ENCODE peak calls at places on chromosomes 2 and 18, in nine cellular contexts. F, S, N, G, A, M, O, R and Q are unnamed samples.
A peak's percentile ranks its signal among the peaks of the same experiment; 100 is the strongest.

GRCh38 chr18:46268662-46269061 is 164.5 kb downstream of the HAUS1 start:
- DNase-seq in N (no peak), F (no peak), S (no peak), R (no peak), O (no peak), A (no peak), M (no peak), G (no peak), Q (no peak)

GRCh38 chr2:219998099-219998498 is 370.7 kb downstream of the SLC4A3 start:
- DNase-seq in O (peak; percentile 5), F (no peak), S (no peak), N (no peak), A (no peak), R (no peak), M (no peak), G (no peak), Q (no peak)

GRCh38 chr2:198968585-198968984 is 489.2 kb downstream of the SATB2 start:
- DNase-seq in A (no peak), F (no peak), S (no peak), M (no peak), G (no peak), O (no peak), N (no peak), R (no peak), Q (no peak)

GRCh38 chr2:160390544-160391258 is 102.9 kb downstream of the RBMS1 start:
- DNase-seq in R (no peak), S (peak; percentile 91), N (no peak), M (no peak), A (no peak), O (no peak), F (no peak), G (no peak), Q (no peak)

GRCh38 chr18:478679-479078 is 21.8 kb downstream of the COLEC12 start:
- DNase-seq in A (no peak), M (no peak), R (no peak), S (peak; percentile 82), F (no peak), N (no peak), O (no peak), G (peak; percentile 50), Q (no peak)

GRCh38 chr2:209331291-209331844 is 92.5 kb upstream of the MAP2 start:
- DNase-seq in G (peak; percentile 21), S (peak; percentile 30), A (no peak), R (no peak), M (no peak), O (peak; percentile 66), N (peak; percentile 29), F (peak; percentile 23), Q (no peak)

GRCh38 chr2:26580151-26580550 is 61.0 kb downstream of the CIB4 start:
- DNase-seq in R (no peak), F (no peak), A (no peak), O (no peak), G (no peak), M (no peak), N (no peak), S (no peak), Q (no peak)

GRCh38 chr18:21330122-21330701 is 88.2 kb downstream of the GREB1L start:
- DNase-seq in O (peak; percentile 62), N (peak; percentile 11), F (no peak), A (no peak), M (no peak), G (peak; percentile 82), S (peak; percentile 85), R (no peak), Q (no peak)

GRCh38 chr2:33603416-33603815 is 4.3 kb upstream of the FAM98A start:
- DNase-seq in N (no peak), S (no peak), R (no peak), M (no peak), F (no peak), A (no peak), G (no peak), O (no peak), Q (no peak)

GRCh38 chr2:71783815-71784214 is 330.5 kb downstream of the DYSF start:
- DNase-seq in M (no peak), F (no peak), O (no peak), A (no peak), G (no peak), R (no peak), N (no peak), S (no peak), Q (no peak)

GRCh38 chr18:34991152-34991551 is 50.1 kb upstream of the MAPRE2 start:
- DNase-seq in F (no peak), R (no peak), G (no peak), O (no peak), N (no peak), A (no peak), M (no peak), S (no peak), Q (no peak)

DNA sequence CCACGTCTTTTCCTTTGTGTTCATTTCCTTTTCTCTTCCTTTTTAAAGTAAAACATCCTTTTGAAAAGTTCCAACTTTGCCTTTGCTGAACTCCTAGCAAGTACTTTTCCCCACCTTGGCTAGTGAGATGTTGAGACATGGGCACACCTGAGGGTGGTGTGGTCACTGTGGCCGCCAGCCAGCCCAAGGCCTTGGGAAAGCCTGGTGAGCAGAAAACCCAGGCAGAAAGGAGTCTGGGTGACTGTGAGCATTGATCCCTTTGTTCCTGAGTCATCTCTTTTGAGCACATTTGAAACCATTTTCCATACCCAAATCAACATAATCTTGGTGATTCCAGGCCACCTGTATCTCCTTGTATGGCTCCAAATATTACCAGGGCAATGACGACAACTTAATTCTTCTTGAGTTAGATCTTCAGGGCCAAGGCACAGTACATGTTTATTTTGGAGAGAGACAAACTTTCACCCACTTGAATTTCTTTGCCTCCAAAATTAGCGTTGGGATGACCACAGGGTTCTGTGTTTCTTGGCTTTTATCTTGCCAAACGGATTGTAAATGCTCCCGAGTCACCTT is 14.5 kb downstream of the EPAS1 start:
- DNase-seq in S (peak; percentile 92), F (peak; percentile 84), R (no peak), G (no peak), N (no peak), M (no peak), A (no peak), O (no peak), Q (no peak)
- H3K4me1 ChIP-seq in S (peaks cover 26% of the 10 kb centered on the region), F (peaks cover 97% of the 10 kb centered on the region), R (peaks cover 23% of the 10 kb centered on the region), G (peaks cover 12% of the 10 kb centered on the region), N (peaks cover 9% of the 10 kb centered on the region), M (no peaks in the 10 kb centered on the region), A (no peaks in the 10 kb centered on the region), O (peaks cover 95% of the 10 kb centered on the region), Q (peaks cover under 1% of the 10 kb centered on the region)

DNA sequence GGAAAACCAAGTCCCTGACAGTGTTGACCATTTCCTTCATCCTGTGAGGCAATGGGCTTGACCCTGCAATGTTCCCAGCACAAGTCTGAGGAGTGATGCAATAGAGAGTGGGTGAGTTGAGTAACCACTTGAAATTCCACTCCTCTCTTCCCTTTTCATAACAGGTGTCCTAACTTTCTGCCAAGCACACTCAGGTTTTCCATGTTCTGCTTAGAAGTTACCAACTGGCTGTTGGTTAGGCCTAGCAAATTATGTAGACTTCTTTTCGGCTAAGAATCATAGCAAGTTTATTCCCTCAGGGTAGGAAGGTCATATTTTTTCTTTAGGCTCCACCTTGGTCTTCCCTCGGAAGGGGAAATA is 11.5 kb downstream of the GNLY start:
- DNase-seq in S (peak; percentile 98), R (peak; percentile 76), N (no peak), F (no peak), O (peak; percentile 74), M (no peak), G (peak; percentile 96), A (no peak), Q (no peak)
- H3K4me1 ChIP-seq in S (peaks cover 26% of the 10 kb centered on the region), R (peaks cover 3% of the 10 kb centered on the region), N (peaks cover 6% of the 10 kb centered on the region), F (peaks cover 23% of the 10 kb centered on the region), O (peaks cover 72% of the 10 kb centered on the region), M (peaks cover 7% of the 10 kb centered on the region), G (peaks cover 5% of the 10 kb centered on the region), A (no peaks in the 10 kb centered on the region), Q (peaks cover 18% of the 10 kb centered on the region)

DNA sequence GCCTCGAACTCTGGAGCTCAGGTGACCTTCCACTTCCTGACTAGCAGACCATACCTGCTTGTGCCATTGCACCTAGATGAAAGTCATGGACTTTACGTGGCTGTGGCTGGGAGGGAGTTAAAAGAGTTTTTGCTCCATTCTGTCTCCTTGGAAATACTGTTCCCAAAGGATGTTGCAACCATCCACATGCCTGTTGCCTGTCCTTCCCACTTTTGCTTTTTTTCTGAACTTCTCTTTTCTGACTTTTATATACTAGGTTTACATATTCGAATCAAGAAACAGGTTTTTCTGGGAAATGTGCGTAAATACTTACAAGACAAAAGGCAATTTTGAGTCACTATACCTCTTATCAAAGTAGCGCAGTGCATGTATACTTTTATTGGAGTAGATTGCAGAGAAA is 244.8 kb downstream of the PRKCE start:
- DNase-seq in M (no peak), S (no peak), F (no peak), N (no peak), A (no peak), R (no peak), G (no peak), O (no peak), Q (no peak)
- H3K4me1 ChIP-seq in M (peaks cover 13% of the 10 kb centered on the region), S (peaks cover 10% of the 10 kb centered on the region), F (peaks cover 34% of the 10 kb centered on the region), N (peaks cover 34% of the 10 kb centered on the region), A (no peaks in the 10 kb centered on the region), R (no peaks in the 10 kb centered on the region), G (peaks cover 11% of the 10 kb centered on the region), O (no peaks in the 10 kb centered on the region), Q (peaks cover 1% of the 10 kb centered on the region)

DNA sequence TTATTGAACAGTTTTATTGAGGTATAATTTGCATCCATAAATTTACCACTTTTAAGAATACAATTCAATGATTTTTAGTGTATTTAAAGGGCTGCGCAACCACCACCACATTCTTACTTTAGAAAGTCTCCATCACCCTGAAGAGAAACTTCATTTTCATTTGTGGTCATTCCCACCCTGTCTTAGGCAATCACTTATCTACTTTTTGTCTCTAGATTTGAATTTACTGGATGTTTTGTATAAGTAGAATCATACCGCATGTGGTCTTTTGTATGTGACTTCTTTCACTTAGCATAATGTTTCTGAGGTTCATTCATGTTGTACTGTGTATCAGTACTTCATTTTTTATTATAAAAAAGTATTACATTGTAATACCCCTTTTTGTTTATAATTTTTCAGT is 17.9 kb upstream of the SLC4A10 start:
- DNase-seq in A (no peak), G (no peak), M (no peak), O (no peak), R (no peak), N (no peak), S (no peak), F (no peak), Q (no peak)
- H3K4me1 ChIP-seq in A (no peaks in the 10 kb centered on the region), G (no peaks in the 10 kb centered on the region), M (no peaks in the 10 kb centered on the region), O (no peaks in the 10 kb centered on the region), R (no peaks in the 10 kb centered on the region), N (no peaks in the 10 kb centered on the region), S (no peaks in the 10 kb centered on the region), F (no peaks in the 10 kb centered on the region), Q (no peaks in the 10 kb centered on the region)

GRCh38 chr2:134247679-134248078 is 6.2 kb upstream of the MGAT5 start:
- DNase-seq in F (no peak), G (no peak), A (no peak), O (no peak), R (no peak), N (no peak), M (no peak), S (no peak), Q (no peak)
- H3K4me1 ChIP-seq in F (peaks cover 8% of the 10 kb centered on the region), G (no peaks in the 10 kb centered on the region), A (peaks cover 54% of the 10 kb centered on the region), O (no peaks in the 10 kb centered on the region), R (no peaks in the 10 kb centered on the region), N (peaks cover 15% of the 10 kb centered on the region), M (peaks cover 96% of the 10 kb centered on the region), S (no peaks in the 10 kb centered on the region), Q (peaks cover 100% of the 10 kb centered on the region)